ENCODE peak calls at places on chromosomes 7 and 10, in ten cellular contexts. One of them, this sample, is unnamed.

GRCh38 chr7:92877367-92877766 is 41.0 kb upstream of the CDK6 start:
- DNase-seq in SK-N-MC: no peak
- DNase-seq in body of pancreas: no peak
- DNase-seq in psoas muscle: no peak
- DNase-seq in astrocyte: no peak
- DNase-seq in transverse colon: no peak
- DNase-seq in effector memory CD4-positive, alpha-beta T cell: no peak
- DNase-seq in heart left ventricle: no peak
- DNase-seq in left ventricle myocardium inferior: no peak
- DNase-seq in lower lobe of right lung: no peak
- DNase-seq in this sample: no peak

GRCh38 chr10:60099998-60100747 is 193.8 kb upstream of the CCDC6 start:
- DNase-seq in lower lobe of right lung: no peak
- DNase-seq in effector memory CD4-positive, alpha-beta T cell: no peak
- DNase-seq in astrocyte: peak; percentile 32
- DNase-seq in left ventricle myocardium inferior: no peak
- DNase-seq in psoas muscle: no peak
- DNase-seq in body of pancreas: no peak
- DNase-seq in SK-N-MC: peak; percentile 5
- DNase-seq in heart left ventricle: no peak
- DNase-seq in transverse colon: no peak
- DNase-seq in this sample: peak; percentile 62

GRCh38 chr10:79246209-79246581 is 101.1 kb upstream of the PPIF start:
- DNase-seq in left ventricle myocardium inferior: peak; percentile 80
- DNase-seq in transverse colon: no peak
- DNase-seq in psoas muscle: peak; percentile 79
- DNase-seq in effector memory CD4-positive, alpha-beta T cell: no peak
- DNase-seq in lower lobe of right lung: no peak
- DNase-seq in heart left ventricle: no peak
- DNase-seq in astrocyte: no peak
- DNase-seq in body of pancreas: peak; percentile 70
- DNase-seq in SK-N-MC: no peak
- DNase-seq in this sample: no peak

GRCh38 chr7:69837387-69838068 is 239.3 kb downstream of the AUTS2 start:
- DNase-seq in effector memory CD4-positive, alpha-beta T cell: no peak
- DNase-seq in psoas muscle: no peak
- DNase-seq in body of pancreas: no peak
- DNase-seq in lower lobe of right lung: no peak
- DNase-seq in left ventricle myocardium inferior: no peak
- DNase-seq in transverse colon: no peak
- DNase-seq in heart left ventricle: no peak
- DNase-seq in SK-N-MC: no peak
- DNase-seq in astrocyte: peak; percentile 53
- DNase-seq in this sample: peak; percentile 80

GRCh38 chr7:100895956-100896742 is 461 bp upstream of the ACHE start:
- DNase-seq in psoas muscle: peak; percentile 56
- DNase-seq in SK-N-MC: no peak
- DNase-seq in astrocyte: no peak
- DNase-seq in body of pancreas: no peak
- DNase-seq in effector memory CD4-positive, alpha-beta T cell: no peak
- DNase-seq in lower lobe of right lung: no peak
- DNase-seq in transverse colon: peak; percentile 78
- DNase-seq in left ventricle myocardium inferior: peak; percentile 21
- DNase-seq in heart left ventricle: no peak
- DNase-seq in this sample: peak; percentile 36

GRCh38 chr7:33412336-33412735 is 283.0 kb downstream of the BBS9 start:
- DNase-seq in heart left ventricle: no peak
- DNase-seq in transverse colon: no peak
- DNase-seq in lower lobe of right lung: no peak
- DNase-seq in left ventricle myocardium inferior: no peak
- DNase-seq in astrocyte: no peak
- DNase-seq in SK-N-MC: no peak
- DNase-seq in effector memory CD4-positive, alpha-beta T cell: no peak
- DNase-seq in body of pancreas: no peak
- DNase-seq in psoas muscle: no peak
- DNase-seq in this sample: no peak

GRCh38 chr7:27082171-27082570 is 13.6 kb downstream of the HOXA1 start:
- DNase-seq in effector memory CD4-positive, alpha-beta T cell: no peak
- DNase-seq in astrocyte: no peak
- DNase-seq in SK-N-MC: no peak
- DNase-seq in lower lobe of right lung: no peak
- DNase-seq in heart left ventricle: no peak
- DNase-seq in psoas muscle: no peak
- DNase-seq in left ventricle myocardium inferior: no peak
- DNase-seq in transverse colon: no peak
- DNase-seq in body of pancreas: no peak
- DNase-seq in this sample: no peak

GRCh38 chr7:4234498-4234855 is 447.6 kb upstream of the FOXK1 start:
- DNase-seq in astrocyte: no peak
- DNase-seq in lower lobe of right lung: no peak
- DNase-seq in psoas muscle: no peak
- DNase-seq in SK-N-MC: no peak
- DNase-seq in left ventricle myocardium inferior: no peak
- DNase-seq in body of pancreas: no peak
- DNase-seq in heart left ventricle: no peak
- DNase-seq in effector memory CD4-positive, alpha-beta T cell: no peak
- DNase-seq in transverse colon: no peak
- DNase-seq in this sample: no peak

GRCh38 chr7:91264924-91265681 is 870 bp downstream of the FZD1 start:
- DNase-seq in body of pancreas: peak; percentile 61
- DNase-seq in SK-N-MC: no peak
- DNase-seq in psoas muscle: peak; percentile 48
- DNase-seq in transverse colon: peak; percentile 59
- DNase-seq in lower lobe of right lung: peak; percentile 71
- DNase-seq in effector memory CD4-positive, alpha-beta T cell: no peak
- DNase-seq in heart left ventricle: peak; percentile 34
- DNase-seq in left ventricle myocardium inferior: peak; percentile 56
- DNase-seq in astrocyte: peak; percentile 80
- DNase-seq in this sample: peak; percentile 59

GRCh38 chr7:93374345-93374940 is 142.3 kb downstream of the VPS50 start:
- DNase-seq in astrocyte: peak; percentile 36
- DNase-seq in left ventricle myocardium inferior: no peak
- DNase-seq in psoas muscle: no peak
- DNase-seq in body of pancreas: no peak
- DNase-seq in effector memory CD4-positive, alpha-beta T cell: no peak
- DNase-seq in SK-N-MC: no peak
- DNase-seq in lower lobe of right lung: no peak
- DNase-seq in transverse colon: no peak
- DNase-seq in heart left ventricle: no peak
- DNase-seq in this sample: no peak

GRCh38 chr10:123666318-123667291 is at the start of gene GPR26:
- DNase-seq in lower lobe of right lung: no peak
- DNase-seq in heart left ventricle: no peak
- DNase-seq in body of pancreas: no peak
- DNase-seq in left ventricle myocardium inferior: no peak
- DNase-seq in effector memory CD4-positive, alpha-beta T cell: no peak
- DNase-seq in transverse colon: no peak
- DNase-seq in astrocyte: no peak
- DNase-seq in psoas muscle: no peak
- DNase-seq in SK-N-MC: no peak
- DNase-seq in this sample: no peak

DNA sequence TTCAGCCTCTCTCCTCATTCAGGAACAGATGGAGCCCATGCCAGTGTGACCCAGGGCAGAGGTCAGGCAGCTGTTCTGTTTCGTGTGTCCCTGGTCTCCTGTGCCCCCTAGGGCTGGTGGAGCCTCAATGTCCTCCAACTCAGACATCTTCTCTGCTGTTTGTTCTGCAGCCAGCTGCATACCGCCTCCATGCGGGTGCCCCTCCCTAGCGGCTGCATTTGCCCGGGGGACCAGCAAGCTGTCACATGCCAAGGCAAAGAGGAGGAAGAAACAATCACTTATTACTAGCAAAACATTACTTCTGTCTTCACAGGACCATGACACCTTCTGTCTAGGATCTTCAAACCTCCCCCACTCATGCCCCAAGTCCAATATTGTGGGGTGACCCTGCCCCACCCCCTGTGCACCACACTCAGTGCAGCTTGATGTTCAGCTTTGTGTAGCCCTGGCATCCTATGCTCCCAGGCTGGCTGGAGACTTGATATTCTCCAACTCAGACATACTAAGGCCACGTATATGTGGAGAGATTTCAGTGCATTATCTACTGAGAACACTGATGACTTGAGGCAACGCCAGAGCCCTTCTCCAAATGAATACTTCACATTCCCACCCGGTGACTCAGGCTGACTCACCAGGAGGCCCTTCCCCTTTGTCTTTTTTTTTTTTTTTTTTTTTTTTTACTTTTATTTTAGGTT is 188.9 kb downstream of the SKIDA1 start:
- DNase-seq in lower lobe of right lung: no peak
- DNase-seq in left ventricle myocardium inferior: peak; percentile 28
- DNase-seq in astrocyte: peak; percentile 96
- DNase-seq in transverse colon: no peak
- DNase-seq in heart left ventricle: peak; percentile 63
- DNase-seq in body of pancreas: peak; percentile 24
- DNase-seq in psoas muscle: peak; percentile 44
- DNase-seq in effector memory CD4-positive, alpha-beta T cell: no peak
- DNase-seq in SK-N-MC: no peak
- DNase-seq in this sample: peak; percentile 74
- H3K4me3 ChIP-seq in lower lobe of right lung: no peak overlapping the region
- H3K4me3 ChIP-seq in left ventricle myocardium inferior: no peak overlapping the region
- H3K4me3 ChIP-seq in astrocyte: peak overlapping the region; percentile 27
- H3K4me3 ChIP-seq in transverse colon: no peak overlapping the region
- H3K4me3 ChIP-seq in heart left ventricle: no peak overlapping the region
- H3K4me3 ChIP-seq in body of pancreas: no peak overlapping the region
- H3K4me3 ChIP-seq in psoas muscle: no peak overlapping the region
- H3K4me3 ChIP-seq in effector memory CD4-positive, alpha-beta T cell: no peak overlapping the region
- H3K4me3 ChIP-seq in SK-N-MC: no peak overlapping the region
- H3K4me3 ChIP-seq in this sample: no peak overlapping the region

GRCh38 chr10:71158251-71158650 is 54.1 kb upstream of the UNC5B start:
- DNase-seq in heart left ventricle: no peak
- DNase-seq in psoas muscle: no peak
- DNase-seq in effector memory CD4-positive, alpha-beta T cell: no peak
- DNase-seq in body of pancreas: no peak
- DNase-seq in transverse colon: no peak
- DNase-seq in lower lobe of right lung: no peak
- DNase-seq in left ventricle myocardium inferior: no peak
- DNase-seq in SK-N-MC: no peak
- DNase-seq in astrocyte: no peak
- DNase-seq in this sample: no peak
- H3K27ac ChIP-seq in heart left ventricle: no peak overlapping the region
- H3K27ac ChIP-seq in psoas muscle: no peak overlapping the region
- H3K27ac ChIP-seq in effector memory CD4-positive, alpha-beta T cell: no peak overlapping the region
- H3K27ac ChIP-seq in body of pancreas: no peak overlapping the region
- H3K27ac ChIP-seq in transverse colon: no peak overlapping the region
- H3K27ac ChIP-seq in lower lobe of right lung: no peak overlapping the region
- H3K27ac ChIP-seq in left ventricle myocardium inferior: no peak overlapping the region
- H3K27ac ChIP-seq in SK-N-MC: no peak overlapping the region
- H3K27ac ChIP-seq in astrocyte: no peak overlapping the region
- H3K27ac ChIP-seq in this sample: no peak overlapping the region

DNA sequence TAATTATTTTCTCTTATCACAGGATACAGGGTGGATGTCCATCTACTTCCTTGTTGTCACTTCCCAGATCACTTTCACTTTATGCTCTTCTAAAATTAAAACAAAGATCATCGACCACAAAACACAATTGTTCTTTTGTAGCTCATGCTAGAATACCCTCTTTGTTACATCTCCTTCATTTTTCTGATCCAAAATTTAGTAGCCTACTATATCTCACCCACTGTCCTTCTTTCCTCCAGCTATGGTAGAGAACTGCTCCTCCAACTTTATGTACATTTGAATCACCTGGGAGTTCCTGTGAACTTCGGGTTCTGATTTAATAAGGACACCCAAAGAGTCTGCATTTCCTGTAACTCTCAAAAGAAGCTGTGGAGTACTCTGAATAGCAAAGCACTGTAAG is 1.2 kb upstream of the AHR start:
- DNase-seq in heart left ventricle: no peak
- DNase-seq in left ventricle myocardium inferior: no peak
- DNase-seq in SK-N-MC: no peak
- DNase-seq in astrocyte: no peak
- DNase-seq in effector memory CD4-positive, alpha-beta T cell: no peak
- DNase-seq in body of pancreas: no peak
- DNase-seq in lower lobe of right lung: no peak
- DNase-seq in transverse colon: no peak
- DNase-seq in psoas muscle: no peak
- DNase-seq in this sample: no peak
- H3K4me3 ChIP-seq in heart left ventricle: no peak overlapping the region
- H3K4me3 ChIP-seq in left ventricle myocardium inferior: peak overlapping the region; percentile 93
- H3K4me3 ChIP-seq in SK-N-MC: no peak overlapping the region
- H3K4me3 ChIP-seq in astrocyte: no peak overlapping the region
- H3K4me3 ChIP-seq in effector memory CD4-positive, alpha-beta T cell: no peak overlapping the region
- H3K4me3 ChIP-seq in body of pancreas: no peak overlapping the region
- H3K4me3 ChIP-seq in lower lobe of right lung: no peak overlapping the region
- H3K4me3 ChIP-seq in transverse colon: no peak overlapping the region
- H3K4me3 ChIP-seq in psoas muscle: no peak overlapping the region
- H3K4me3 ChIP-seq in this sample: no peak overlapping the region

DNA sequence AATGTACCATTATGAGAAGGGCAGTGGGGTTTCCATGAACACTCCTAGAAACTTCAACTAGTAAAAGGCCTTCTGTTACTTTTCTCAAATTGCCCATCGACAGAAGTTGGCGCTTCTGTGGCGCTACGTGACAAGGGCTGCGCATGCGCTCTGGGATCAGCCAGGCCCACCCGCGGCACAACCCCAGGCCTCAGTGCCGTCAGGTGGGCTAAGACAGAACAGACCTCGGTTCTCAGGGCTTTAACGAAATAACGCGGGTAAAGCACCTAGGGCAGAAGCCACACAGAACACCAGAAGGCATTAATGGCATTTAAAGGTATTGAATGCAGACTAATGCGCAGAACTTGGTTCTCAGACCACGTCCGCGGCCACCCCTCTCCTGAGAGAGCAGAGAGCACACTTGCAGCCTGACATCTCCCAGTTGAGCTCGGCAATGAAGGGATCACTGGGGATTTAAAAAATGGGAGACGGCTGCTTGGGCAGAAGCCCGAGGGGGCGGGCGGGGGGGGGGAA is 67.6 kb upstream of the CTNNA3 start:
- DNase-seq in heart left ventricle: peak; percentile 73
- DNase-seq in left ventricle myocardium inferior: peak; percentile 83
- DNase-seq in body of pancreas: peak; percentile 76
- DNase-seq in transverse colon: peak; percentile 75
- DNase-seq in lower lobe of right lung: peak; percentile 84
- DNase-seq in psoas muscle: peak; percentile 78
- DNase-seq in effector memory CD4-positive, alpha-beta T cell: peak; percentile 65
- DNase-seq in astrocyte: peak; percentile 32
- DNase-seq in SK-N-MC: no peak
- DNase-seq in this sample: peak; percentile 82
- H3K27ac ChIP-seq in heart left ventricle: peak overlapping the region; percentile 96
- H3K27ac ChIP-seq in left ventricle myocardium inferior: peak overlapping the region; percentile 97
- H3K27ac ChIP-seq in body of pancreas: peak overlapping the region; percentile 88
- H3K27ac ChIP-seq in transverse colon: peak overlapping the region; percentile 94
- H3K27ac ChIP-seq in lower lobe of right lung: peak overlapping the region; percentile 94
- H3K27ac ChIP-seq in psoas muscle: peak overlapping the region; percentile 91
- H3K27ac ChIP-seq in effector memory CD4-positive, alpha-beta T cell: peak overlapping the region; percentile 91
- H3K27ac ChIP-seq in astrocyte: peak overlapping the region; percentile 52
- H3K27ac ChIP-seq in SK-N-MC: no peak overlapping the region
- H3K27ac ChIP-seq in this sample: peak overlapping the region; percentile 93

This sample was measured in SJCRH30.